ENCODE peak calls at places on chromosome 22, in five cellular contexts. W is heart right ventricle; V is fibroblast of lung; J is effector memory CD4-positive, alpha-beta T cell; H is BJ. A is an unnamed sample. For H3K27me3, the result is how much of the 10 kb centered on the place peaks cover.

GRCh38 chr22:44860311-44860710 is 107.9 kb downstream of the ARHGAP8 start:
- DNase-seq in J (no peak), V (no peak), H (no peak), W (no peak), A (peak)

GRCh38 chr22:30195245-30196140 is 51.1 kb downstream of the LIF start:
- DNase-seq in W (peak), J (no peak), V (peak), H (no peak), A (no peak)

GRCh38 chr22:45600791-45601730 is 70.6 kb upstream of the ATXN10 start:
- DNase-seq in W (no peak), J (no peak), H (no peak), V (peak), A (no peak)

GRCh38 chr22:25370322-25370721 is 150.9 kb downstream of the CRYBB2 start:
- DNase-seq in H (no peak), J (no peak), W (no peak), V (no peak), A (no peak)

GRCh38 chr22:29478326-29479276 is 1.4 kb upstream of the NEFH start:
- DNase-seq in H (no peak), W (no peak), J (no peak), V (no peak), A (no peak)

GRCh38 chr22:24285245-24285644 is 14.6 kb downstream of the SPECC1L start:
- DNase-seq in V (peak), W (no peak), J (no peak), H (no peak), A (no peak)

GRCh38 chr22:43541022-43541421 is 129.2 kb downstream of the MPPED1 start:
- DNase-seq in V (no peak), W (no peak), J (no peak), H (no peak), A (no peak)

GRCh38 chr22:19440411-19441195 is 6.9 kb downstream of the C22orf39 start:
- DNase-seq in W (no peak), H (no peak), V (no peak), J (no peak), A (no peak)

GRCh38 chr22:45240810-45241631 is at the start of gene KIAA0930:
- DNase-seq in J (peak), H (no peak), V (peak), W (peak), A (peak)

GRCh38 chr22:29824677-29825076 is 13.4 kb downstream of the ASCC2 start:
- DNase-seq in W (no peak), H (no peak), J (no peak), V (no peak), A (no peak)

GRCh38 chr22:22893891-22894739 is 6.5 kb downstream of the IGLL5 start:
- DNase-seq in H (no peak), W (no peak), J (no peak), V (no peak), A (peak)
- H3K4me3 ChIP-seq in H (no peak), W (no peak), J (no peak), V (no peak), A (no peak)

DNA sequence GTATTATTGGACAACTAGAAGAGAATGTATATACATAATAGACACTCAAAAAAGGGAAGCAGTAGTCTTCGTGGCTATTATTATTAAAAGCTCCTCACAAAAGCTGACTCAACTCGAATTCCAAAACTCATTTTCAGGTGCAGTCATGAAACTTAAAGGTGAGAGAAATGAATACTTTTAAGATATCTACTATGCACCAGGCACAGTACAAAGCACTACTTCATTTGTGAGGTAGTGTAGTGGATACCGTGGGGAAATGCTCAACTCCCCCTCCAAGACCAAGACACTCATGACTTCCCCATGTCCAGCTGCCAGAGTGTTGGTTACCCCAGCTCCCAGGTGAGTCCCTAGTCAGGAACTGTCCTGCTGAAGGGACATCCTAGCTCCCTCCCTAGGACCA is 2.1 kb downstream of the SYN3 start:
- DNase-seq in J (no peak), H (no peak), W (no peak), V (no peak), A (no peak)
- H3K27me3 ChIP-seq in J (under half), H (under half), W (half or more), V (under half), A (under half)

DNA sequence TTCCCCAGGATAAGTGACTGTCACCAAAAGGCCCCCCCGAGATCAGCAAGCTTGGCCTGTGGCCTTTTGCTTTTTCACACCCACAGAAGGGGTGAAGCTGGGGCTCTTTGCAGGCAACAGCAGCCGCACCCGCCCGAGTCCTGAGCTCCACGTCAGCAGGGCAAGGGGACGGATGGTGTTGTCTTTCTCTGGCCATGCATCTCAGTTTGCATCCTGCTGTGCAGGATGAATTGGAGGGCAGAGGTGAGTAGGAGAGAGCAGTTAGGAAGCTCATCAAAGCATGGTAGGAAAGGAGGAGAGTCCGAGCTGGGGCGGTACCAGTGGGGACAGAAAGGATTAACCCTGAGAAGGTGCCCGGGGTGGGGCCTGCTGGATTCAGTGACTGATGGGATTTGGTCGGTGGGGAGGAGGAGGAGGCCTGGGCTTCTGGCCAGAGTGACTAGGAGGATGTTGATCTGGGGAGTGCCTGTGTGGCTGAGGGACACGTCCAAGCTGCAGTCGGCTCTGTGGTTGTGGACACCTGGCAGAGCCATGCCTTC is 14.5 kb downstream of the FAM83F start:
- DNase-seq in V (peak), W (no peak), H (no peak), J (no peak), A (peak)
- H3K4me3 ChIP-seq in V (no peak), W (no peak), H (no peak), J (no peak), A (no peak)

DNA sequence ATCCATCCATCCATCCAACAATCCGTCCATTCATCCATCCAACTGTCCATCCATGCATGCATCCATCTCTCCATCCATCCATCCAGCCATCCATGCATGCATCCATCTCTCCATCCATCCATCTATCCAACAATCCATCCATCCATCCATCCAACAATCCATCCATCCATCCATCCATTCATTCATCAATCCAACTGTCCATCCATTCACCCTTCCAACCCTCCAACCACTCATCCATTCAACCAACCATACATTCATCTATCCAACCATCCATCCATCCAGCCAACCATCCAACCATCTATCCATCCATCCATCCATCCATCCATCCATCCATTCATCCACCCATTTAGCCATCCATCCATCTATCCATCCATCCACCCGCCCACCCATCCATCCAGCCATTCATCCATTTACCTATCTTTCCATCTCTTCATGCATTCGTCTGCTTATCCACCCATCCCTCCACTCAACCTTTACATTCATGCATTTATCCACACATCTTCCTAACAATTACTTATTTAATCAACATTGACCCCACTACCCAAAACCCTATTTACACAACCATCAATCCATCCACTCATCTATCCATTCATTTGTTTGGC is 12.6 kb downstream of the CACNA1I start:
- DNase-seq in H (no peak), J (no peak), V (no peak), W (no peak), A (no peak)
- H3K27me3 ChIP-seq in H (under half), J (under half), V (under half), W (under half), A (under half)

DNA sequence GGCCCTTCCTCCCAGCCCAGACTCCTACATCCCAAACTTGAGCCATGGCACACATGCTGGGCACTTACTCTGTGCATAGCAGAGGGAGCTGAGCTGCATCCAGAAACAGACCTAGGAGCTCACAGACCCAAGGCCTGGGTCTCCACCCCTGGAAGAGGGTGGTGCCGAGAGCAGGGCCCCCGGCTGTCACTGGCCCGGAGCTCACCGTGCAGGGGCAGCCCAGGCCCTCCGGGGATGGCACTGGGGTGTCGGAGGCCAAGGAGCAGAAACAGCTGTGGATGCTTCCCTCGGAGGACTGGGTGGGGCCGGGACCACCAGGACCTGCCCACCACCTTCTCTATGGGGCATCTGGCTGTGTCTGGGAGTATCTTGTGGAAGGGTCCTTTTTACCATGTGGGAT is 4.3 kb upstream of the APOBEC3A start:
- DNase-seq in J (no peak), W (no peak), H (no peak), V (no peak), A (no peak)
- H3K4me3 ChIP-seq in J (no peak), W (no peak), H (no peak), V (no peak), A (no peak)

GRCh38 chr22:48376936-48377335 is 1450.7 kb downstream of the BRD1 start:
- DNase-seq in W (no peak), H (no peak), J (no peak), V (no peak), A (no peak)

GRCh38 chr22:48380016-48380665 is 1447.5 kb downstream of the BRD1 start:
- DNase-seq in J (no peak), V (no peak), W (no peak), H (no peak), A (no peak)

GRCh38 chr22:48382197-48382596 is 1445.5 kb downstream of the BRD1 start:
- DNase-seq in J (no peak), W (no peak), V (no peak), H (no peak), A (no peak)

GRCh38 chr22:48378673-48379072 is 1449.0 kb downstream of the BRD1 start:
- DNase-seq in H (no peak), W (no peak), V (no peak), J (no peak), A (no peak)

GRCh38 chr22:48379371-48379770 is 1448.3 kb downstream of the BRD1 start:
- DNase-seq in V (no peak), H (no peak), W (no peak), J (no peak), A (no peak)
- H3K27me3 ChIP-seq in V (under half), H (under half), W (under half), J (under half), A (under half)

DNA sequence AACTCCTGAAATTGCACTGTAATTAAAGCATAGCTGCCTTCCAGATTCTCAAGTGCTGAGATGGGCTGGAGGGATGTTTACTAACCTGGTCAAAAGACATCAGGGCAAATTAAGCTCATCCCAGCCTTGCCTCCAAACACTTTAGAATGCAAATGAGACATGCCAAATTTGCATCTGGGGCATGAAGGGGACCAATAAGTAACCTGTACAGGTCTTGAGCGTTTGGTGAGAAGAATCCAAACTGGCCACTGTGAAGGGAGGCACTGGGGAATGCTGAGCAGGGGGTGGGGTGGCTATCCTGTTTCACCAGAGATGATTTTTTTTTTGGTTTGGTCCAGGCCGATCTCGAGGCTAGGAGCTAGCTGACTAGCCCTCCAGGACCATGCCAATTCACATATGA is 38.3 kb upstream of the ADA2 start:
- DNase-seq in W (no peak), J (no peak), V (no peak), H (no peak), A (no peak)
- H3K4me3 ChIP-seq in W (peak), J (no peak), V (no peak), H (no peak), A (peak)

GRCh38 chr22:26916236-26916635 is 258.8 kb downstream of the MIAT start:
- DNase-seq in V (no peak), J (no peak), W (no peak), H (no peak), A (no peak)

GRCh38 chr22:26918236-26918635 is 260.8 kb downstream of the MIAT start:
- DNase-seq in W (no peak), H (no peak), J (no peak), V (no peak), A (no peak)

GRCh38 chr22:26912985-26913384 is 255.6 kb downstream of the MIAT start:
- DNase-seq in J (no peak), H (no peak), V (no peak), W (no peak), A (no peak)

GRCh38 chr22:26914786-26915185 is 257.4 kb downstream of the MIAT start:
- DNase-seq in V (no peak), H (no peak), J (no peak), W (no peak), A (no peak)
- H3K27me3 ChIP-seq in V (under half), H (under half), J (under half), W (under half), A (under half)

DNA sequence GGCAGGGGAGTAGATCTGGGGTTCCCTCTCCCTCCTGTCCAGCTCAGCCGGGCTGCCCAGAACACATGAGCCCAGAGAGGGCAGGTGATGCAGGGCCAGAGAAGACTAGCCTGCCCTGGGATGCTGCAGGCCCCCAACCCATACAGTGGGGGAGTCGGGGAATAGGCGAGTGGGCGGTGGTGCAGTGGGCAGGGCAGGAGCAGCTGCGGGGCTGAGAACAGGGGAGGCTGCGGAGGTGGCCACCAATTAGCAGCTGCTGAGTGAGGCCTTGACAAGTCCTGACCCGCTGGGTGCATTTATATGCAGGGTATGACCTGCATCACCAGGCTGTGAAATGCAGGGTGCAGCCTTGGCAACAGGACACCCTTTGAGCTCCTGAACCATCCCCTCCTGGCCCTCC is 43.1 kb downstream of the NFAM1 start:
- DNase-seq in V (no peak), H (no peak), J (no peak), W (no peak), A (no peak)
- H3K4me3 ChIP-seq in V (no peak), H (no peak), J (no peak), W (no peak), A (no peak)

A was measured in Peyer's patch.